ENCODE peak calls at places on chromosomes 11 and 22, in ten cellular contexts. H, Z, N, S, Y, X, A, C, F and D are unnamed samples. For H3K4me1 and H3K36me3, the result is how much of the 10 kb centered on the place peaks cover.

GRCh38 chr11:42800041-42800440 is 511.8 kb upstream of the API5 start:
- DNase-seq in H (no peak), Z (no peak), N (no peak), S (no peak), Y (no peak), X (no peak), A (no peak), C (no peak), F (no peak), D (no peak)

GRCh38 chr11:2667940-2668339 is 31.9 kb downstream of the KCNQ1OT1 start:
- DNase-seq in H (peak), Z (no peak), N (no peak), S (no peak), Y (no peak), X (no peak), A (no peak), C (no peak), F (no peak), D (no peak)

GRCh38 chr22:41664490-41664889 is 24.2 kb downstream of the SNU13 start:
- DNase-seq in H (no peak), Z (no peak), N (no peak), S (no peak), Y (no peak), X (no peak), A (no peak), C (no peak), F (no peak), D (no peak)

GRCh38 chr11:86811637-86812321 is 11.4 kb downstream of the PRSS23 start:
- DNase-seq in H (no peak), Z (no peak), N (peak), S (no peak), Y (no peak), X (peak), A (peak), C (peak), F (no peak), D (no peak)

GRCh38 chr11:119029069-119029339 is 1.7 kb downstream of the SLC37A4 start:
- DNase-seq in H (no peak), Z (no peak), N (no peak), S (no peak), Y (no peak), X (no peak), A (no peak), C (no peak), F (no peak), D (no peak)

GRCh38 chr22:44195189-44195871 is 14.6 kb downstream of the PARVG start:
- DNase-seq in H (peak), Z (no peak), N (no peak), S (no peak), Y (no peak), X (no peak), A (no peak), C (no peak), F (no peak), D (no peak)

GRCh38 chr11:44469412-44469811 is 96.1 kb upstream of the CD82 start:
- DNase-seq in H (no peak), Z (no peak), N (no peak), S (no peak), Y (no peak), X (no peak), A (no peak), C (no peak), F (no peak), D (no peak)

GRCh38 chr11:84969103-84969502 is 658.0 kb downstream of the DLG2 start:
- DNase-seq in H (no peak), Z (no peak), N (no peak), S (no peak), Y (no peak), X (no peak), A (peak), C (no peak), F (no peak), D (no peak)

DNA sequence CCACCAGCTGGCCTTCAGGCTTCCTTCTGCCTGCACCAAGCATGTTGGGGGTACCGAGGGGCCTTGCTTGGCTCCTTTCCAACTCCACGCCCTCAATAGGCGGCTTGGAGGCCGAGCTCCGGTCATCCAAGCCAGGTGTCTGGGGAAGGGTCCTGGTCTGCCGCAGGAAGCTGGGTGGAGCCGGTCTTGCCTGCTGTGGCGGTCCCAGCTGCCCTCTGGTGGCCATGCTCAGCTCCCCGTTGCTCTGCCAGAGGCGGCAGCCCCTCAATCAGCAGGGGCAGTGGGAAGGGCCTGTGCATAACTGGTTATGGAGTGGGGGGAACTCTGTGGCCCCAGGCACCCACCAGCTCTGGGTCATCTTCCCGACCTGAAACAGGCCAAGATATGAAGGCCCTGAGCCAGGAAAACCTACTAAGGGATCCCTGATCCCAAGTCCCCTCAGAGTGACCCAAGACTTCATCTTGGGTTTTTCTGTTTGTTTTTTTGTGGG is 3.2 kb downstream of the ARVCF start:
- DNase-seq in H (peak), Z (peak), N (peak), S (peak), Y (peak), X (peak), A (peak), C (peak), F (peak), D (peak)
- TF ChIP-seq CTCF in H (peak), Z (peak), N (peak), S (peak), Y (peak), X (peak), A (peak), C (peak), F (peak), D (peak)

GRCh38 chr11:35629511-35629910 is 11.3 kb downstream of the FJX1 start:
- DNase-seq in H (no peak), Z (no peak), N (no peak), S (no peak), Y (no peak), X (no peak), A (no peak), C (no peak), F (no peak), D (no peak)

GRCh38 chr11:35622070-35622469 is 3.8 kb downstream of the FJX1 start:
- DNase-seq in H (no peak), Z (no peak), N (peak), S (no peak), Y (no peak), X (peak), A (peak), C (no peak), F (no peak), D (no peak)

GRCh38 chr11:35623708-35624168 is 5.5 kb downstream of the FJX1 start:
- DNase-seq in H (no peak), Z (no peak), N (peak), S (no peak), Y (no peak), X (peak), A (peak), C (no peak), F (no peak), D (no peak)

GRCh38 chr11:35629914-35630313 is 11.7 kb downstream of the FJX1 start:
- DNase-seq in H (no peak), Z (no peak), N (peak), S (no peak), Y (no peak), X (peak), A (peak), C (peak), F (no peak), D (no peak)

GRCh38 chr11:35626511-35626910 is 8.3 kb downstream of the FJX1 start:
- DNase-seq in H (no peak), Z (no peak), N (no peak), S (no peak), Y (no peak), X (no peak), A (no peak), C (no peak), F (no peak), D (no peak)
- H3K4me1 ChIP-seq in H (under half), Z (under half), N (under half), S (under half), Y (under half), X (under half), A (under half), C (under half), F (under half), D (under half)

DNA sequence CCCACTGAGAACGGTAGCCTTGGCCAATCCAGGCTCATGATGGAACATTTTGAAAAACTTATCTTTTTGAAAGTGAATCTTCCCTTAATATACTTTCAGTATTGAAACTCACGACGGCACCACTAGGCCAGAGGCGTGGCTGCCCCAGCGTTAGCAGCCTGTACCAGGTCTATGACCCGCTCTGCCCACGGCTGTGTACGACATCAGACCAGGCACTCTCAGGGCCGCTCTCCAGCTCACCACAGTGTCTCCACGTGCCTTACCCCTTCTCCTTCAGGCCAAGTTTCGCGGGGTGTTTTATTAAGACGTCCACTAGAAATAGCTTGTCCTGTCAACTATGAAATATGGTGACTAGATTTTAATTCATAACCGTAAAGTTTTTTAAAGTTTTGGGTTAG is 31.2 kb downstream of the ALG12 start:
- DNase-seq in H (no peak), Z (no peak), N (no peak), S (no peak), Y (no peak), X (no peak), A (no peak), C (no peak), F (no peak), D (no peak)
- H3K36me3 ChIP-seq in H (under half), Z (half or more), N (under half), S (half or more), Y (under half), X (under half), A (under half), C (under half), F (half or more), D (half or more)

GRCh38 chr22:48004936-48005335 is 1242.5 kb downstream of the TBC1D22A start:
- DNase-seq in H (no peak), Z (no peak), N (no peak), S (no peak), Y (no peak), X (no peak), A (no peak), C (no peak), F (no peak), D (no peak)
- TF ChIP-seq CTCF in H (no peak), Z (no peak), N (no peak), S (no peak), Y (no peak), X (no peak), A (no peak), C (no peak), F (no peak), D (no peak)

DNA sequence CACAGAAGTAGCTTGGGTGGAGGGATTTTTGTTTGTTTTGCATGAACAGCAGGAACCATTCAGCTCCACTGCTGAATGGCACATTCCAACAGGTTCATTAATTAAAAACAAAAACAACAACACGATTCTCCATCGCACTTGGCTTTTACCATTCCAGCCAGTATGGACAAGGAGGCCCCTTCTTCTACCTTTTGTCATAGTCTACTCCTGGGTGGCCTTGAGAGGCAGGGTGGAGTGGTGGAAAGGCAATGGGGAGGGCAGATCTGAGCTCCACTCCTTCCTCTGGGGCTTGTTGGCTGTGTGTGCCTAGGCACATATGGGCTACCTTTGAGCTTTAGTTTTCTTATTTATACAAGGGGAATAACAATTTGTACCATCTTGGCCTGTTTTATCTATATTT is 4.8 kb downstream of the TIMP3 start:
- DNase-seq in H (no peak), Z (no peak), N (peak), S (no peak), Y (no peak), X (no peak), A (no peak), C (no peak), F (no peak), D (no peak)
- H3K4me1 ChIP-seq in H (under half), Z (under half), N (under half), S (under half), Y (under half), X (under half), A (under half), C (under half), F (under half), D (under half)

GRCh38 chr11:102266111-102266510 is 51.2 kb upstream of the BIRC3 start:
- DNase-seq in H (no peak), Z (no peak), N (no peak), S (no peak), Y (no peak), X (no peak), A (no peak), C (no peak), F (no peak), D (no peak)

GRCh38 chr11:102269927-102270326 is 47.4 kb upstream of the BIRC3 start:
- DNase-seq in H (no peak), Z (no peak), N (peak), S (no peak), Y (no peak), X (peak), A (no peak), C (no peak), F (no peak), D (no peak)

GRCh38 chr11:102268985-102269470 is 48.3 kb upstream of the BIRC3 start:
- DNase-seq in H (no peak), Z (no peak), N (no peak), S (no peak), Y (no peak), X (no peak), A (no peak), C (no peak), F (no peak), D (no peak)

GRCh38 chr11:102267602-102268001 is 49.7 kb upstream of the BIRC3 start:
- DNase-seq in H (no peak), Z (no peak), N (peak), S (no peak), Y (peak), X (peak), A (peak), C (no peak), F (no peak), D (no peak)

GRCh38 chr11:102268083-102268984 is 49.0 kb upstream of the BIRC3 start:
- DNase-seq in H (peak), Z (peak), N (peak), S (peak), Y (peak), X (peak), A (peak), C (peak), F (peak), D (peak)
- H3K36me3 ChIP-seq in H (under half), Z (under half), N (under half), S (under half), Y (under half), X (under half), A (under half), C (under half), F (under half), D (under half)